ENCODE peak calls at places on chromosomes 3 and 15, in four cellular contexts. L is H1, U is H9, M is mesendoderm. X is an unnamed sample.

GRCh38 chr15:55279746-55280351 is 9.8 kb downstream of the RAB27A start:
- DNase-seq in U (no peak), M (peak), L (no peak), X (peak)

GRCh38 chr3:132083159-132083558 is 48.3 kb upstream of the CPNE4 start:
- DNase-seq in U (no peak), L (no peak), M (no peak), X (no peak)

GRCh38 chr15:74956648-74957300 is at the start of gene RPP25:
- DNase-seq in L (peak), M (peak), U (peak), X (peak)

GRCh38 chr3:124178531-124178930 is 186.6 kb upstream of the ROPN1 start:
- DNase-seq in M (no peak), L (no peak), U (no peak), X (peak)

GRCh38 chr3:190009621-190010020 is 111.1 kb downstream of the P3H2 start:
- DNase-seq in M (no peak), L (no peak), U (no peak), X (no peak)

GRCh38 chr3:189664311-189664710 is 33.1 kb downstream of the TP63 start:
- DNase-seq in U (no peak), M (peak), L (no peak), X (peak)

GRCh38 chr3:55267206-55267930 is 219.7 kb downstream of the WNT5A start:
- DNase-seq in L (no peak), M (no peak), U (no peak), X (peak)

GRCh38 chr3:38205472-38205805 is 40.1 kb downstream of the OXSR1 start:
- DNase-seq in M (no peak), L (no peak), U (no peak), X (no peak)

GRCh38 chr3:2154596-2154995 is 55.9 kb downstream of the CNTN4 start:
- DNase-seq in U (no peak), M (no peak), L (no peak), X (no peak)

GRCh38 chr3:187807086-187807862 is 62.0 kb upstream of the BCL6 start:
- DNase-seq in U (no peak), M (no peak), L (no peak), X (peak)

GRCh38 chr15:79680721-79681120 is 216.1 kb downstream of the MTHFS start:
- DNase-seq in M (peak), U (no peak), L (no peak), X (peak)

GRCh38 chr3:4517643-4518042 is 24.5 kb downstream of the ITPR1 start:
- DNase-seq in L (no peak), M (no peak), U (no peak), X (no peak)

GRCh38 chr3:106342386-106342785 is 473.6 kb upstream of the CBLB start:
- DNase-seq in M (no peak), U (no peak), L (no peak), X (no peak)

GRCh38 chr15:77075528-77075927 is 4.6 kb upstream of the TSPAN3 start:
- DNase-seq in M (no peak), L (no peak), U (no peak), X (no peak)

GRCh38 chr3:179750720-179751328 is 98.0 kb downstream of the USP13 start:
- DNase-seq in L (no peak), M (peak), U (no peak), X (peak)

GRCh38 chr15:26073430-26074333 is 210.6 kb upstream of the ATP10A start:
- DNase-seq in M (no peak), L (no peak), U (no peak), X (no peak)

GRCh38 chr3:47475029-47475569 is 642 bp downstream of the SCAP start:
- DNase-seq in M (no peak), U (no peak), L (no peak), X (peak)

GRCh38 chr3:87733671-87734367 is 325.0 kb downstream of the CGGBP1 start:
- DNase-seq in U (no peak), L (no peak), M (peak), X (no peak)

GRCh38 chr15:91857772-91858171 is 4.3 kb downstream of the SLCO3A1 start:
- DNase-seq in L (no peak), U (no peak), M (no peak), X (no peak)
- H3K56ac ChIP-seq in L (no peak), U (no peak), M (no peak), X (no peak)

GRCh38 chr15:62334581-62334980 is 169.5 kb upstream of the C2CD4B start:
- DNase-seq in U (no peak), M (no peak), L (no peak), X (no peak)
- H3K56ac ChIP-seq in U (no peak), M (no peak), L (no peak), X (no peak)

DNA sequence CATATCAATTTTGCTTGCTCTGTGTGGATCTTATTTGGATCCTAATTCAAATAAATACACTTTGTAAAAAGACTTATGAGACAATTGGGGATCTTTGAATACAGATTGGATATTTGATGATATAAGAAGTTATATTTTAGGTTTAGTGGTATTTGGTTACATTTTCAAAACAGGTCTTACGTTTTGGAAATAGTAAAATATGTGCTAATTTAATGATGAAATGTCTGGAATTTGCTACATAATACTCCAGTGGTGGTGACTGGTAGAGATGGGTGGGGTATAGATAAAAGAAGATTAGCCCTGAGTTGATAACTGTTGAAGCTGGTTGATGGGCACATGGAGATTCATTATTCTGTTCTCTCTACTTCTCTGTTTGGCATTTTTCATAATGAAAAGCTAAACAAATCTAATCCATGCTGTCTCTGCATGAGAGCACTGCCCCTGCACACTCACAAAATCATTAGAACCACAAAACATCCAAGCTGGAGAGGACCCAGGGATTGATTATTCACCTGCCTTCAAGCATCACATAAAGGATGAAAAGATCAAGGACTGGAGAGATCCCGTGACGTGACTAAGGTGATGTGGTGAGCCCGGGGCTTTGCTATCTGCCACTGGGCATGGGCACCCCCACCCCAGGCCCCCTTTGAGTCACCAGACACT is 58.9 kb downstream of the TLE3 start:
- DNase-seq in M (no peak), U (no peak), L (no peak), X (no peak)
- H3K56ac ChIP-seq in M (no peak), U (no peak), L (no peak), X (no peak)

DNA sequence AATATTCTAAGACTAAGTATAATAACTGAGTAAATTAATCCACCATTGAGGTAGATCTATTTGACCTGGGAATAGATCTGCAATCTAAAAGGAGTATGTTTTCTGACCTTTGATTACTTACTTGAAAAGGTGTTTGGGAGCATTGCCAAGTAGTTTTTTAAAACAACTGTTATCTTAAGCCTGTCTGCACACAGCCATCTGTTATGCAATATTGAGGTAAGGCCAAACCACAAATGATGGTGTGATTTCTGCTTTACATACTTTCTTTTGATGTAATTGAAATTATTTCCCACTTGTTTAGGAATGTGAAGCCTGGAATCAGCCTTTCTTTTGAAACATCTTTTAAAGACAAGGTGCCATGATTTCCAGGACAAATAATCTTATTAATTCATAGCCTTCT is 274.0 kb downstream of the BBX start:
- DNase-seq in U (no peak), L (no peak), M (no peak), X (peak)
- H3K56ac ChIP-seq in U (no peak), L (no peak), M (no peak), X (no peak)

GRCh38 chr15:67717776-67718175 is 107.5 kb upstream of the SKOR1 start:
- DNase-seq in U (no peak), L (no peak), M (no peak), X (no peak)
- H3K56ac ChIP-seq in U (no peak), L (no peak), M (no peak), X (no peak)

DNA sequence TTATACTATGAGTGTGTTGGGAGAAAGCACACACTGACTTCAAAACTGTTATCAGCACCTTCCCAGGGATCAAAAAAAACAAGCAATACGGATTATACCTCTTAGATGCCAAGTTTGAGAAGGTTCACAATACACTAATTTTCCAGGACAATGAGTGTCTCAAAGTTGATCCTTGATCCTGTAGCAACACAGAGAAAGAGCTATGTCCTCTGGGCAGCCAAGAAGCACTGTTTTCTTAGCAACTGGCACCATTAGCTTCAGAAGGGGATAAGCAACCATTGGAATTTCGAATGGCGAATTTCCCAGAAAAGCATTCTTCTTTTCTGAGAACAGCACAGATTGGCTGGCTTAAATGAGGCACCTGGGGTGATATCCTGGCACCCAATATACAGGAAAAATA is 270.3 kb upstream of the RORA start:
- DNase-seq in L (no peak), U (no peak), M (no peak), X (no peak)
- H3K56ac ChIP-seq in L (no peak), U (no peak), M (no peak), X (no peak)

GRCh38 chr3:32121137-32121536 is 14.7 kb downstream of the GPD1L start:
- DNase-seq in U (no peak), M (no peak), L (no peak), X (no peak)

GRCh38 chr3:32126305-32127015 is 20.0 kb downstream of the GPD1L start:
- DNase-seq in U (no peak), M (no peak), L (no peak), X (no peak)

GRCh38 chr3:32123620-32124019 is 17.2 kb downstream of the GPD1L start:
- DNase-seq in L (no peak), M (no peak), U (no peak), X (no peak)

GRCh38 chr3:32127219-32127826 is 20.9 kb downstream of the GPD1L start:
- DNase-seq in M (no peak), L (no peak), U (no peak), X (no peak)

GRCh38 chr3:32124977-32125376 is 18.6 kb downstream of the GPD1L start:
- DNase-seq in L (no peak), U (no peak), M (no peak), X (no peak)
- H3K56ac ChIP-seq in L (no peak), U (no peak), M (no peak), X (no peak)